ENCODE peak calls at places on chromosomes 6 and 20, in five cellular contexts. One of them, this sample, is unnamed.

GRCh38 chr6:118403036-118403435 is 145.1 kb upstream of the PLN start:
- DNase-seq in A172: no peak
- DNase-seq in T1000: no peak
- DNase-seq in SK-N-DZ: no peak
- DNase-seq in fibroblast of mammary gland: no peak
- DNase-seq in this sample: no peak

GRCh38 chr20:36541227-36542018 is at the start of gene MYL9:
- DNase-seq in A172: no peak
- DNase-seq in T1000: peak
- DNase-seq in SK-N-DZ: no peak
- DNase-seq in fibroblast of mammary gland: peak
- DNase-seq in this sample: no peak

GRCh38 chr20:38866265-38867061 is 59.8 kb upstream of the FAM83D start:
- DNase-seq in A172: no peak
- DNase-seq in T1000: no peak
- DNase-seq in SK-N-DZ: peak
- DNase-seq in fibroblast of mammary gland: no peak
- DNase-seq in this sample: no peak

GRCh38 chr20:47931002-47931401 is 145.7 kb upstream of the SULF2 start:
- DNase-seq in A172: no peak
- DNase-seq in T1000: no peak
- DNase-seq in SK-N-DZ: no peak
- DNase-seq in fibroblast of mammary gland: no peak
- DNase-seq in this sample: no peak

GRCh38 chr6:141212296-141212695 is 920.4 kb upstream of the GJE1 start:
- DNase-seq in A172: peak
- DNase-seq in T1000: no peak
- DNase-seq in SK-N-DZ: no peak
- DNase-seq in fibroblast of mammary gland: no peak
- DNase-seq in this sample: no peak

GRCh38 chr6:15586528-15586927 is 76.3 kb downstream of the DTNBP1 start:
- DNase-seq in A172: no peak
- DNase-seq in T1000: no peak
- DNase-seq in SK-N-DZ: no peak
- DNase-seq in fibroblast of mammary gland: no peak
- DNase-seq in this sample: no peak

GRCh38 chr6:12148317-12148801 is 136.2 kb downstream of the HIVEP1 start:
- DNase-seq in A172: peak
- DNase-seq in T1000: no peak
- DNase-seq in SK-N-DZ: no peak
- DNase-seq in fibroblast of mammary gland: peak
- DNase-seq in this sample: no peak

GRCh38 chr6:36334343-36334742 is 2.3 kb downstream of the BNIP5 start:
- DNase-seq in A172: no peak
- DNase-seq in T1000: no peak
- DNase-seq in SK-N-DZ: no peak
- DNase-seq in fibroblast of mammary gland: no peak
- DNase-seq in this sample: no peak

GRCh38 chr6:37158508-37158907 is 11.4 kb upstream of the PIM1 start:
- DNase-seq in A172: no peak
- DNase-seq in T1000: no peak
- DNase-seq in SK-N-DZ: no peak
- DNase-seq in fibroblast of mammary gland: no peak
- DNase-seq in this sample: no peak

GRCh38 chr6:52995913-52996685 is 1.0 kb upstream of the GSTA4 start:
- DNase-seq in A172: peak
- DNase-seq in T1000: no peak
- DNase-seq in SK-N-DZ: peak
- DNase-seq in fibroblast of mammary gland: peak
- DNase-seq in this sample: peak

GRCh38 chr6:83247471-83247870 is 54.3 kb downstream of the RWDD2A start:
- DNase-seq in A172: no peak
- DNase-seq in T1000: no peak
- DNase-seq in SK-N-DZ: no peak
- DNase-seq in fibroblast of mammary gland: no peak
- DNase-seq in this sample: no peak

GRCh38 chr20:33131949-33132822 is 35.8 kb upstream of the BPIFA2 start:
- DNase-seq in A172: peak
- DNase-seq in T1000: no peak
- DNase-seq in SK-N-DZ: no peak
- DNase-seq in fibroblast of mammary gland: no peak
- DNase-seq in this sample: no peak

GRCh38 chr6:112909781-112910180 is 562.7 kb downstream of the RFPL4B start:
- DNase-seq in A172: peak
- DNase-seq in T1000: no peak
- DNase-seq in SK-N-DZ: no peak
- DNase-seq in fibroblast of mammary gland: peak
- DNase-seq in this sample: no peak

GRCh38 chr6:4402477-4402976 is 267.2 kb upstream of the ECI2 start:
- DNase-seq in A172: peak
- DNase-seq in T1000: no peak
- DNase-seq in SK-N-DZ: no peak
- DNase-seq in fibroblast of mammary gland: peak
- DNase-seq in this sample: no peak

GRCh38 chr20:50245561-50246366 is 55.1 kb downstream of the CEBPB start:
- DNase-seq in A172: peak
- DNase-seq in T1000: peak
- DNase-seq in SK-N-DZ: no peak
- DNase-seq in fibroblast of mammary gland: peak
- DNase-seq in this sample: no peak

GRCh38 chr6:390914-391558 is 516 bp upstream of the IRF4 start:
- DNase-seq in A172: peak
- DNase-seq in T1000: no peak
- DNase-seq in SK-N-DZ: no peak
- DNase-seq in fibroblast of mammary gland: peak
- DNase-seq in this sample: no peak